ENCODE peak calls at places on chromosome 16, in ten cellular contexts. N is BE2C, T is left ventricle myocardium inferior, V is glutamatergic neuron, Z is endodermal cell, G is nephron progenitor cell, R is IMR-90, D is AG10803, I is epithelial cell of esophagus, X is PC-3. Q is an unnamed sample.

GRCh38 chr16:10031473-10031872 is 150.8 kb downstream of the GRIN2A start:
- DNase-seq in Z (peak; percentile 47), V (no peak), T (no peak), I (no peak), G (no peak), N (no peak), D (peak; percentile 13), X (peak; percentile 4), R (no peak), Q (no peak)

GRCh38 chr16:50251375-50252081 is 14.8 kb upstream of the ADCY7 start:
- DNase-seq in I (peak; percentile 54), V (no peak), T (no peak), R (peak; percentile 91), G (no peak), N (no peak), D (peak; percentile 96), Z (no peak), X (peak; percentile 77), Q (no peak)

GRCh38 chr16:86814256-86814655 is 235.9 kb downstream of the FOXL1 start:
- DNase-seq in T (no peak), I (peak; percentile 92), G (no peak), X (no peak), Z (no peak), V (no peak), N (no peak), R (no peak), D (no peak), Q (no peak)

GRCh38 chr16:73010150-73010676 is 37.7 kb downstream of the ZFHX3 start:
- DNase-seq in N (peak; percentile 84), R (no peak), D (no peak), I (no peak), T (no peak), Z (peak; percentile 37), G (no peak), V (peak; percentile 55), X (peak; percentile 22), Q (no peak)

GRCh38 chr16:85220125-85220839 is 108.0 kb upstream of the CIBAR2 start:
- DNase-seq in G (peak; percentile 79), T (peak; percentile 83), N (peak; percentile 87), X (peak; percentile 62), R (peak; percentile 85), I (peak; percentile 67), V (peak; percentile 73), Z (no peak), D (peak; percentile 90), Q (no peak)

GRCh38 chr16:66539628-66540469 is 10.1 kb downstream of the TK2 start:
- DNase-seq in R (no peak), X (no peak), V (no peak), Z (no peak), T (no peak), I (peak; percentile 39), G (no peak), N (no peak), D (no peak), Q (no peak)

GRCh38 chr16:71499775-71500364 is 10.7 kb upstream of the ZNF19 start:
- DNase-seq in G (peak; percentile 53), X (peak; percentile 71), I (peak; percentile 72), N (peak; percentile 44), V (peak; percentile 36), D (peak; percentile 61), R (peak; percentile 66), T (no peak), Z (peak; percentile 79), Q (peak; percentile 50)

GRCh38 chr16:68644715-68645493 is at the start of gene CDH3:
- DNase-seq in V (peak; percentile 50), Z (peak; percentile 97), G (peak; percentile 60), I (peak; percentile 95), T (no peak), R (no peak), X (peak; percentile 71), N (no peak), D (no peak), Q (peak; percentile 35)

GRCh38 chr16:19115148-19116021 is 1.6 kb downstream of the ITPRIPL2 start:
- DNase-seq in Z (no peak), D (no peak), R (no peak), T (peak; percentile 53), G (no peak), V (peak; percentile 45), N (no peak), X (no peak), I (no peak), Q (no peak)

GRCh38 chr16:19116711-19117449 is 3.1 kb downstream of the ITPRIPL2 start:
- DNase-seq in X (no peak), I (peak; percentile 85), R (peak; percentile 34), G (no peak), V (no peak), D (peak; percentile 37), N (no peak), T (no peak), Z (no peak), Q (no peak)

GRCh38 chr16:19113577-19114358 is at the start of gene ITPRIPL2:
- DNase-seq in T (peak; percentile 93), X (peak; percentile 87), G (peak; percentile 73), V (peak; percentile 59), N (peak; percentile 26), R (peak; percentile 85), D (peak; percentile 94), Z (peak; percentile 86), I (peak; percentile 63), Q (peak; percentile 58)

GRCh38 chr16:19110537-19111391 is 3.0 kb upstream of the ITPRIPL2 start:
- DNase-seq in T (no peak), N (no peak), V (no peak), Z (no peak), I (no peak), D (no peak), R (no peak), G (no peak), X (no peak), Q (no peak)

DNA sequence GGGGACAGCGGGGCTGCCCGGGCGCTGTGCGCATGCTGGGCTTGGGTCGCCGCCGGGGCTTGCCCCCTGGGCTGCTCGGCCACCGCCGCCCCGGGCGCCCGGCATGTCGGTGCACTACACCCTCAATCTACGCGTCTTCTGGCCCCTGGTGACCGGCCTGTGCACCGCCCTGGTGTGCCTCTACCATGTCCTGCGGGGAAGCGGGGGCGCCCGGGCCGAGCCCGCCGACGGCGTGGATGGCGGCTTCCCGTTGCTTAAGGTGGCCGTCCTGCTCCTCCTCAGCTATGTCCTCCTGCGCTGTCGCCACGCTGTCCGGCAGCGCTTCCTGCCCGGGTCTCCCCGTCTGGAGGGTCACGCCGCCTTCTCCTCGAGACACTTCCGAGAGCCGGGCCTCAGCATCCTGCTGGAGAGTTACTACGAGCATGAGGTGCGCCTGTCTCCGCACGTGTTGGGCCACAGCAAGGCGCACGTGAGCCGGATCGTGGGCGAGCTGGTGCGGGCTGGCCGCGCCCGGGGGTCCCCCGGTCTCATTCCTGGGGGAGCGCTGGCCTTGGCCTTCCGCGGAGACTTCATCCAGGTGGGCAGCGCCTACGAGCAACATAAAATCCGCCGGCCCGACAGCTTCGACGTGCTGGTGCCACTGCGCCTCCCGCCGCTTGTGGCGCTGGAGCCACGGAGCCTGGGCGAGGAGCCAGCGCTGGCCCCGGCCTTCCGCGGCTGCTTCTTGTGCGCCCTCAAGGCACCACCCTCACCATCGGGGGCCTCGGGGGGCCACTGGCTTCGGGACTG is 789 bp downstream of the ITPRIPL2 start:
- DNase-seq in N (peak; percentile 11), Z (peak; percentile 87), R (peak; percentile 68), T (peak; percentile 62), X (peak; percentile 34), G (no peak), D (peak; percentile 61), I (peak; percentile 44), V (peak; percentile 45), Q (peak; percentile 41)
- TF ChIP-seq CTCF in N (no peak), Z (no peak), R (no peak), T (peak; percentile 60), X (no peak), G (no peak), D (peak; percentile 23), I (no peak), V (no peak), Q (no peak)

GRCh38 chr16:12260647-12261262 is 284.2 kb downstream of the SNX29 start:
- DNase-seq in I (peak; percentile 10), Z (peak; percentile 88), N (peak; percentile 43), T (no peak), X (no peak), D (no peak), R (peak; percentile 84), G (peak; percentile 27), V (peak; percentile 42), Q (no peak)
- TF ChIP-seq CTCF in I (no peak), Z (peak; percentile 54), N (peak; percentile 28), T (no peak), X (no peak), D (no peak), R (peak; percentile 35), G (no peak), V (no peak), Q (no peak)

DNA sequence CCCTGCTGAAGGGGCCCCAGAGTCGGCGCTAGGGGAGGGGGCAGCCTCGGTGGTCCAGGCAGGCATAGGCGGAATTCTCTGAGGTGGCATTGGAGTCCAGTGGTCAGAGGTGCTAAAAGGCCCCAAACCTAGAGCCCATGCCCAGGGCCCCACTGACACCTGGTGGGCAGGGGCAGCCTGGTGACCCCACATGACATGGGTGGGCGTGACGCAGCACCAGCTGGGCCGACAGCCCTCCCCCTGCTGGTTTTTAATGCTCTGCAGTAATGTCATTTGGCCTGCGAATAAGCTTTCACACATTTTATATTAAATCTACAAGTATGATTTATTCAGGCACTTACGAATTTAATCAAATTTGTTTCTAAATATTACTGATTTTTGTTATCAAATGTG is 2.1 kb upstream of the RNPS1 start:
- DNase-seq in Z (no peak), G (no peak), D (no peak), N (no peak), T (no peak), R (no peak), V (no peak), I (no peak), X (no peak), Q (no peak)
- TF ChIP-seq CTCF in Z (no peak), G (no peak), D (no peak), N (no peak), T (no peak), R (no peak), V (no peak), I (no peak), X (no peak), Q (no peak)

GRCh38 chr16:22123146-22123545 is 30.8 kb downstream of the VWA3A start:
- DNase-seq in D (no peak), N (no peak), Z (no peak), R (no peak), G (no peak), I (peak; percentile 24), T (no peak), V (no peak), X (no peak), Q (no peak)

GRCh38 chr16:22122239-22122638 is 29.9 kb downstream of the VWA3A start:
- DNase-seq in R (no peak), N (no peak), Z (no peak), X (no peak), I (no peak), T (no peak), G (no peak), V (no peak), D (no peak), Q (no peak)

GRCh38 chr16:22117666-22118065 is 25.3 kb downstream of the VWA3A start:
- DNase-seq in T (no peak), N (no peak), G (no peak), Z (no peak), D (no peak), I (peak; percentile 84), X (peak; percentile 13), R (no peak), V (no peak), Q (no peak)

GRCh38 chr16:22123759-22124490 is 31.6 kb downstream of the VWA3A start:
- DNase-seq in D (no peak), N (no peak), Z (peak; percentile 63), R (no peak), V (no peak), I (no peak), T (no peak), G (no peak), X (no peak), Q (no peak)

GRCh38 chr16:22120440-22120839 is 28.1 kb downstream of the VWA3A start:
- DNase-seq in I (no peak), X (no peak), N (no peak), D (no peak), T (no peak), V (no peak), Z (peak; percentile 54), G (no peak), R (no peak), Q (no peak)
- TF ChIP-seq CTCF in I (no peak), X (no peak), N (no peak), D (no peak), T (no peak), V (no peak), Z (peak; percentile 67), G (no peak), R (no peak), Q (no peak)

Q was measured in neural crest cell.